ENCODE peak calls at places on chromosomes 12 and 14, in seven cellular contexts. One of them, this sample, is unnamed. For H3K36me3, the result is how much of the 10 kb centered on the place peaks cover.

GRCh38 chr14:30005114-30005698 is 77.6 kb upstream of the PRKD1 start:
- DNase-seq in tibial artery: no peak
- DNase-seq in hepatocyte: peak
- DNase-seq in lung: no peak
- DNase-seq in mammary epithelial cell: peak
- DNase-seq in IMR-90: peak
- DNase-seq in HCT116: no peak
- DNase-seq in this sample: peak

GRCh38 chr14:39266589-39266870 is 32.8 kb downstream of the MIA2 start:
- DNase-seq in tibial artery: peak
- DNase-seq in hepatocyte: peak
- DNase-seq in lung: peak
- DNase-seq in IMR-90: peak
- DNase-seq in mammary epithelial cell: no peak
- DNase-seq in HCT116: no peak
- DNase-seq in this sample: peak

GRCh38 chr12:105626653-105627052 is 296.2 kb downstream of the C12orf75 start:
- DNase-seq in HCT116: no peak
- DNase-seq in lung: no peak
- DNase-seq in IMR-90: no peak
- DNase-seq in hepatocyte: no peak
- DNase-seq in mammary epithelial cell: no peak
- DNase-seq in tibial artery: no peak
- DNase-seq in this sample: no peak

GRCh38 chr12:91529829-91530228 is 347.2 kb upstream of the DCN start:
- DNase-seq in IMR-90: no peak
- DNase-seq in lung: no peak
- DNase-seq in tibial artery: no peak
- DNase-seq in hepatocyte: no peak
- DNase-seq in mammary epithelial cell: peak
- DNase-seq in HCT116: no peak
- DNase-seq in this sample: no peak

GRCh38 chr14:99722741-99723140 is 38.6 kb downstream of the CYP46A1 start:
- DNase-seq in lung: no peak
- DNase-seq in hepatocyte: no peak
- DNase-seq in mammary epithelial cell: no peak
- DNase-seq in IMR-90: no peak
- DNase-seq in tibial artery: peak
- DNase-seq in HCT116: no peak
- DNase-seq in this sample: peak

GRCh38 chr14:71300474-71301359 is 393.5 kb downstream of the PCNX1 start:
- DNase-seq in lung: no peak
- DNase-seq in IMR-90: peak
- DNase-seq in tibial artery: no peak
- DNase-seq in hepatocyte: no peak
- DNase-seq in HCT116: no peak
- DNase-seq in mammary epithelial cell: no peak
- DNase-seq in this sample: no peak

GRCh38 chr14:90140956-90141316 is 79.1 kb downstream of the KCNK13 start:
- DNase-seq in HCT116: no peak
- DNase-seq in hepatocyte: no peak
- DNase-seq in tibial artery: no peak
- DNase-seq in IMR-90: peak
- DNase-seq in lung: no peak
- DNase-seq in mammary epithelial cell: no peak
- DNase-seq in this sample: no peak

GRCh38 chr14:72652179-72652578 is 241.7 kb downstream of the DPF3 start:
- DNase-seq in IMR-90: peak
- DNase-seq in tibial artery: no peak
- DNase-seq in HCT116: no peak
- DNase-seq in mammary epithelial cell: no peak
- DNase-seq in hepatocyte: no peak
- DNase-seq in lung: no peak
- DNase-seq in this sample: no peak

GRCh38 chr12:124646385-124647230 is 79.2 kb upstream of the NCOR2 start:
- DNase-seq in hepatocyte: no peak
- DNase-seq in lung: no peak
- DNase-seq in mammary epithelial cell: no peak
- DNase-seq in HCT116: no peak
- DNase-seq in tibial artery: no peak
- DNase-seq in IMR-90: no peak
- DNase-seq in this sample: no peak

GRCh38 chr12:12266389-12266872 is 413 bp downstream of the LRP6 start:
- DNase-seq in HCT116: no peak
- DNase-seq in hepatocyte: no peak
- DNase-seq in tibial artery: peak
- DNase-seq in mammary epithelial cell: no peak
- DNase-seq in lung: no peak
- DNase-seq in IMR-90: no peak
- DNase-seq in this sample: peak

GRCh38 chr14:38950676-38951075 is 152.4 kb downstream of the SEC23A start:
- DNase-seq in tibial artery: no peak
- DNase-seq in mammary epithelial cell: no peak
- DNase-seq in hepatocyte: no peak
- DNase-seq in HCT116: no peak
- DNase-seq in IMR-90: no peak
- DNase-seq in lung: no peak
- DNase-seq in this sample: no peak

GRCh38 chr12:14521822-14522221 is 45.9 kb downstream of the PLBD1 start:
- DNase-seq in mammary epithelial cell: no peak
- DNase-seq in IMR-90: no peak
- DNase-seq in HCT116: no peak
- DNase-seq in tibial artery: no peak
- DNase-seq in hepatocyte: no peak
- DNase-seq in lung: no peak
- DNase-seq in this sample: no peak

GRCh38 chr14:30317729-30318128 is 241.2 kb upstream of the G2E3 start:
- DNase-seq in hepatocyte: no peak
- DNase-seq in IMR-90: no peak
- DNase-seq in tibial artery: no peak
- DNase-seq in lung: no peak
- DNase-seq in mammary epithelial cell: no peak
- DNase-seq in HCT116: no peak
- DNase-seq in this sample: no peak

GRCh38 chr12:108570743-108571603 is 8.6 kb downstream of the ISCU start:
- DNase-seq in mammary epithelial cell: no peak
- DNase-seq in tibial artery: peak
- DNase-seq in IMR-90: peak
- DNase-seq in HCT116: peak
- DNase-seq in hepatocyte: no peak
- DNase-seq in lung: no peak
- DNase-seq in this sample: peak

GRCh38 chr12:113115455-113116126 is 20.0 kb downstream of the RASAL1 start:
- DNase-seq in mammary epithelial cell: no peak
- DNase-seq in lung: no peak
- DNase-seq in tibial artery: no peak
- DNase-seq in HCT116: no peak
- DNase-seq in hepatocyte: no peak
- DNase-seq in IMR-90: no peak
- DNase-seq in this sample: no peak

GRCh38 chr12:13342971-13343370 is 146.4 kb downstream of the EMP1 start:
- DNase-seq in tibial artery: no peak
- DNase-seq in IMR-90: no peak
- DNase-seq in mammary epithelial cell: peak
- DNase-seq in HCT116: no peak
- DNase-seq in hepatocyte: no peak
- DNase-seq in lung: no peak
- DNase-seq in this sample: no peak

GRCh38 chr12:68572650-68573049 is 38.0 kb upstream of the RAP1B start:
- DNase-seq in mammary epithelial cell: no peak
- DNase-seq in hepatocyte: no peak
- DNase-seq in lung: no peak
- DNase-seq in HCT116: peak
- DNase-seq in IMR-90: peak
- DNase-seq in tibial artery: no peak
- DNase-seq in this sample: no peak

GRCh38 chr12:83015390-83016225 is 328.9 kb downstream of the TMTC2 start:
- DNase-seq in HCT116: peak
- DNase-seq in IMR-90: no peak
- DNase-seq in lung: no peak
- DNase-seq in mammary epithelial cell: no peak
- DNase-seq in hepatocyte: no peak
- DNase-seq in tibial artery: no peak
- DNase-seq in this sample: no peak

GRCh38 chr12:65742481-65742971 is 81.8 kb upstream of the HMGA2 start:
- DNase-seq in mammary epithelial cell: no peak
- DNase-seq in lung: no peak
- DNase-seq in hepatocyte: peak
- DNase-seq in HCT116: no peak
- DNase-seq in tibial artery: no peak
- DNase-seq in IMR-90: peak
- DNase-seq in this sample: no peak

GRCh38 chr14:53692451-53693330 is 263.9 kb downstream of the BMP4 start:
- DNase-seq in lung: no peak
- DNase-seq in hepatocyte: peak
- DNase-seq in IMR-90: no peak
- DNase-seq in HCT116: no peak
- DNase-seq in mammary epithelial cell: no peak
- DNase-seq in tibial artery: no peak
- DNase-seq in this sample: no peak

GRCh38 chr12:112664569-112664968 is 127.0 kb upstream of the RPH3A start:
- DNase-seq in lung: no peak
- DNase-seq in IMR-90: no peak
- DNase-seq in mammary epithelial cell: no peak
- DNase-seq in tibial artery: no peak
- DNase-seq in HCT116: no peak
- DNase-seq in hepatocyte: peak
- DNase-seq in this sample: peak

GRCh38 chr14:61568572-61569011 is 126.7 kb upstream of the HIF1A start:
- DNase-seq in mammary epithelial cell: no peak
- DNase-seq in IMR-90: no peak
- DNase-seq in tibial artery: no peak
- DNase-seq in HCT116: no peak
- DNase-seq in hepatocyte: no peak
- DNase-seq in lung: no peak
- DNase-seq in this sample: peak

GRCh38 chr12:124953689-124954405 is 35.1 kb downstream of the DHX37 start:
- DNase-seq in tibial artery: no peak
- DNase-seq in IMR-90: no peak
- DNase-seq in HCT116: no peak
- DNase-seq in lung: no peak
- DNase-seq in hepatocyte: no peak
- DNase-seq in mammary epithelial cell: no peak
- DNase-seq in this sample: peak

GRCh38 chr14:103144085-103144484 is 20.8 kb downstream of the TNFAIP2 start:
- DNase-seq in lung: no peak
- DNase-seq in mammary epithelial cell: peak
- DNase-seq in IMR-90: peak
- DNase-seq in HCT116: no peak
- DNase-seq in hepatocyte: peak
- DNase-seq in tibial artery: no peak
- DNase-seq in this sample: no peak

GRCh38 chr12:24724765-24725307 is 224.1 kb downstream of the BCAT1 start:
- DNase-seq in HCT116: no peak
- DNase-seq in lung: no peak
- DNase-seq in mammary epithelial cell: no peak
- DNase-seq in hepatocyte: no peak
- DNase-seq in tibial artery: no peak
- DNase-seq in IMR-90: no peak
- DNase-seq in this sample: no peak

GRCh38 chr12:18632848-18633247 is 105.0 kb downstream of the PLCZ1 start:
- DNase-seq in lung: no peak
- DNase-seq in HCT116: no peak
- DNase-seq in mammary epithelial cell: no peak
- DNase-seq in hepatocyte: no peak
- DNase-seq in tibial artery: no peak
- DNase-seq in IMR-90: no peak
- DNase-seq in this sample: no peak

DNA sequence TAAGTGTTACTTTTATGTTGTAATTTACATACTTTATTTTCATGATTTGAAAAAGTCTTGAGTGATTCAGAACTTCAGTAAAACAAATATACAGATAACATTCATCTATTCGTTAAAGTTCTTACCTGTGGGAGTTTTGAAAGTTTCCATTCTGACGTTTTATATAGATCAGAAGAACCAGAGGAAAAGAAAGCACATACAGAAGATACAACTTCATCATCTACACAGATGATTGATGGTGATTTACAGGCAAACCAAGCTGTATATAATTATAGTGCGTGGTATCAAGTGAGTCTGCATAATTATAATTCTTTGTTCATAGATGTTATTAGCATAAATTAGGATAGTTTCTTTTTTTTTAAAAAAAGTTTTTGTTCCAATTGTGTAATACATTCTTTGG is 20.0 kb downstream of the FKBP3 start:
- DNase-seq in mammary epithelial cell: no peak
- DNase-seq in lung: no peak
- DNase-seq in HCT116: no peak
- DNase-seq in IMR-90: no peak
- DNase-seq in tibial artery: no peak
- DNase-seq in hepatocyte: no peak
- DNase-seq in this sample: no peak
- H3K36me3 ChIP-seq in mammary epithelial cell: half or more
- H3K36me3 ChIP-seq in lung: under half
- H3K36me3 ChIP-seq in HCT116: half or more
- H3K36me3 ChIP-seq in IMR-90: under half
- H3K36me3 ChIP-seq in tibial artery: half or more
- H3K36me3 ChIP-seq in hepatocyte: under half
- H3K36me3 ChIP-seq in this sample: under half

GRCh38 chr12:685388-685787 is 22.1 kb upstream of the NINJ2 start:
- DNase-seq in IMR-90: peak
- DNase-seq in HCT116: no peak
- DNase-seq in mammary epithelial cell: peak
- DNase-seq in lung: peak
- DNase-seq in hepatocyte: no peak
- DNase-seq in tibial artery: no peak
- DNase-seq in this sample: no peak
- H3K4me3 ChIP-seq in IMR-90: no peak
- H3K4me3 ChIP-seq in HCT116: no peak
- H3K4me3 ChIP-seq in mammary epithelial cell: no peak
- H3K4me3 ChIP-seq in lung: no peak
- H3K4me3 ChIP-seq in hepatocyte: no peak
- H3K4me3 ChIP-seq in tibial artery: no peak
- H3K4me3 ChIP-seq in this sample: no peak

GRCh38 chr14:76194327-76194726 is 42.6 kb downstream of the GPATCH2L start:
- DNase-seq in IMR-90: no peak
- DNase-seq in lung: no peak
- DNase-seq in HCT116: no peak
- DNase-seq in mammary epithelial cell: no peak
- DNase-seq in hepatocyte: no peak
- DNase-seq in tibial artery: no peak
- DNase-seq in this sample: no peak
- H3K36me3 ChIP-seq in IMR-90: under half
- H3K36me3 ChIP-seq in lung: under half
- H3K36me3 ChIP-seq in HCT116: under half
- H3K36me3 ChIP-seq in mammary epithelial cell: under half
- H3K36me3 ChIP-seq in hepatocyte: under half
- H3K36me3 ChIP-seq in tibial artery: half or more
- H3K36me3 ChIP-seq in this sample: under half

DNA sequence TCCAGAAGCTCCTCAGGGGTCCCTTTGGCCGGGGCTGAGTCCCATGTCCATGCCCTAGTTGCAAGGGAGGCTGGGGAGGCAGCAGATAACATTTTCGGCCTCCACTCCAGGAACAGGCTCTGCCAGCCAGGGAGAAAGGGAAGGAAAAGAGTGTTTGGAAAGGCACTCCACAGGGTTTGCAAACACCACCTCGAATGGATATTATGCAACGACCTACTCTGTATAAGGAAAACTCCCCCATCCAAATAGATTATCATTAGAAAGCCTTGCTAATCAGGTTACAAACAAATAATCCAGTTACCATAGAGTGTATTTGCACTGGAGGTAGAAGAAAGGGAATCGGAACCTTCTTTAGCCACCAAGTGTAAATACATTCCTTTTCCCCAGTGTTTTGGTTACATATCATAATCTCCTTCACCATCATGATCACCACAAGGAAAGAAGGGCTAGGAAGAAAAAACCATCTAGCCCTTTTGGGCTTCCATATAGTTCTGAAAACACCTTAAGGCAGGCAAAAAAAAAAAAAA is 40.4 kb downstream of the TMCC3 start:
- DNase-seq in tibial artery: no peak
- DNase-seq in HCT116: no peak
- DNase-seq in lung: no peak
- DNase-seq in hepatocyte: no peak
- DNase-seq in IMR-90: no peak
- DNase-seq in mammary epithelial cell: no peak
- DNase-seq in this sample: no peak
- H3K4me3 ChIP-seq in tibial artery: no peak
- H3K4me3 ChIP-seq in HCT116: no peak
- H3K4me3 ChIP-seq in lung: no peak
- H3K4me3 ChIP-seq in hepatocyte: no peak
- H3K4me3 ChIP-seq in IMR-90: no peak
- H3K4me3 ChIP-seq in mammary epithelial cell: no peak
- H3K4me3 ChIP-seq in this sample: no peak